ENCODE peak calls at places on chromosomes 16 and 17, in four cellular contexts. K is A549, V is pancreas, H is IMR-90. N is an unnamed sample. For H3K4me1, the result is how much of the 10 kb centered on the place peaks cover.

GRCh38 chr17:18008496-18009268 is 30.3 kb downstream of the ATPAF2 start:
- DNase-seq in K (no peak), V (no peak), H (peak), N (no peak)

GRCh38 chr17:22300731-22301352 is 608.5 kb downstream of the KCNJ18 start:
- DNase-seq in K (no peak), V (no peak), H (no peak), N (no peak)

GRCh38 chr17:44786551-44787081 is 27.8 kb downstream of the ADAM11 start:
- DNase-seq in K (no peak), V (no peak), H (no peak), N (no peak)

GRCh38 chr17:42131971-42132370 is 9.4 kb downstream of the HSPB9 start:
- DNase-seq in K (no peak), V (no peak), H (peak), N (no peak)

GRCh38 chr17:673200-673681 is 41.4 kb downstream of the VPS53 start:
- DNase-seq in K (no peak), V (no peak), H (peak), N (no peak)

GRCh38 chr16:66623755-66624154 is 19.3 kb downstream of the CMTM3 start:
- DNase-seq in K (no peak), V (no peak), H (no peak), N (no peak)

GRCh38 chr17:45257115-45257514 is 4.8 kb downstream of the SPATA32 start:
- DNase-seq in K (no peak), V (no peak), H (no peak), N (no peak)

GRCh38 chr17:48052956-48053757 is 5.0 kb downstream of the NFE2L1 start:
- DNase-seq in K (no peak), V (no peak), H (peak), N (peak)

GRCh38 chr17:81420769-81421462 is 25.7 kb downstream of the BAHCC1 start:
- DNase-seq in K (no peak), V (peak), H (peak), N (peak)

GRCh38 chr17:57408064-57408811 is 151.9 kb downstream of the MSI2 start:
- DNase-seq in K (no peak), V (no peak), H (no peak), N (no peak)

GRCh38 chr17:65542595-65542994 is 18.9 kb downstream of the AXIN2 start:
- DNase-seq in K (peak), V (no peak), H (no peak), N (no peak)

GRCh38 chr17:48619821-48620496 is 4.9 kb upstream of the HOXB8 start:
- DNase-seq in K (no peak), V (no peak), H (no peak), N (no peak)

GRCh38 chr16:67104061-67104460 is 5.7 kb upstream of the PHAF1 start:
- DNase-seq in K (peak), V (no peak), H (peak), N (no peak)

GRCh38 chr16:82070656-82071369 is 35.8 kb downstream of the HSD17B2 start:
- DNase-seq in K (peak), V (no peak), H (peak), N (no peak)

GRCh38 chr16:82072313-82072712 is 37.3 kb downstream of the HSD17B2 start:
- DNase-seq in K (no peak), V (no peak), H (no peak), N (no peak)

GRCh38 chr16:82078125-82078524 is 43.1 kb downstream of the HSD17B2 start:
- DNase-seq in K (no peak), V (no peak), H (no peak), N (no peak)

GRCh38 chr16:82071421-82071820 is 36.4 kb downstream of the HSD17B2 start:
- DNase-seq in K (no peak), V (no peak), H (no peak), N (no peak)

GRCh38 chr16:82074019-82074558 is 39.0 kb downstream of the HSD17B2 start:
- DNase-seq in K (no peak), V (no peak), H (no peak), N (no peak)
- TF ChIP-seq CTCF in K (no peak), V (no peak), H (no peak), N (no peak)

GRCh38 chr16:27267037-27267677 is 1.4 kb downstream of the NSMCE1 start:
- DNase-seq in K (no peak), V (no peak), H (no peak), N (no peak)
- H3K4me1 ChIP-seq in K (under half), V (under half), H (under half), N (under half)

DNA sequence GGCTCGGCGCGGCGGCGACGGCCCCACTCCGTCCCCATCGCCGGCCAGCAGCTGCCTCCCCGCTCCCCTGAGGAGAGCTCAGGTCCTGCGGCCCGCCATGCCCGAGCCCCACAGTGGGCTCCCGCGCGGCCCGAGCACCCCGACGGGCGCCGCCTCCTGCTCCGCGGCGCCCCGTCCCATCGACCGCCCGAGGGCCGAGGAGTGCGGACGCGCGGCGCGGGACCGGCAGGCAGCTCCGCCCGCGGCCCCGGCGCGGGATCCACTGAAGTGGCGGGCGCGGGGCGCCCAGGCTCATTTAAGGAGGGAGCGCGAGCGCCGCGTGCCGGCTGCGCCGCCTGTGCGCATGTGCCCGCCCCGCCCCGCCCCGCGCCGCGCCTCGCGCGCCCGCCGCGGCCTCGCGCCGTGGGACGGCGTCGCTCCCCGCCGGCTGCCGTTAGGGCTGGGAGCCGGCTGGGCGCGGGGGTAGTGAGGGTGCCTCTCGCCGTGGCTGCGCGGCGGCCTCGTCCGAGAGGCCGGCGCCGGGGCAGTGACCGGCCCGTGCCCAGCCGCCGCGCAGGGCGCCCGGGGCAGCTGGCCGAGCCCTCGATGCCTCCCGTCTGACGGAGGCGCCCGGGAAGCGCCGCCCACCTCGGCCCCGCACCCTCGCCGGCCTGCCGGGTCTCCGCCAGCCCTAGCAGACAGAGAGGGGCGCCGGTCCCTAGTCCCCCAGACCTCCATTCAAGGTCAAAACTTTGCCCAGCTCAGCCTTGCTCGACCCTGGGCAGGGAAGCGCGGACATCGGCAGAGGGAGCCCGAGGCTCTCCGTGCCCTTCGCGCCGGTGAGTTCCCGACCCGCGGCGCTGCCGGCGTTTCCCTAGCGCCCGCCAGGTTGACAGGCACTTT is at the start of gene NETO2:
- DNase-seq in K (peak), V (peak), H (peak), N (no peak)
- TF ChIP-seq CTCF in K (peak), V (peak), H (peak), N (peak)

GRCh38 chr16:49462989-49463371 is 89.4 kb downstream of the C16orf78 start:
- DNase-seq in K (no peak), V (no peak), H (no peak), N (no peak)

GRCh38 chr16:49459953-49460735 is 86.5 kb downstream of the C16orf78 start:
- DNase-seq in K (no peak), V (no peak), H (no peak), N (no peak)

GRCh38 chr16:49462356-49462988 is 88.9 kb downstream of the C16orf78 start:
- DNase-seq in K (no peak), V (no peak), H (no peak), N (no peak)

GRCh38 chr16:49460786-49461470 is 87.3 kb downstream of the C16orf78 start:
- DNase-seq in K (no peak), V (no peak), H (no peak), N (no peak)

GRCh38 chr16:49461517-49461951 is 87.9 kb downstream of the C16orf78 start:
- DNase-seq in K (no peak), V (no peak), H (no peak), N (no peak)
- H3K4me1 ChIP-seq in K (under half), V (under half), H (under half), N (under half)

DNA sequence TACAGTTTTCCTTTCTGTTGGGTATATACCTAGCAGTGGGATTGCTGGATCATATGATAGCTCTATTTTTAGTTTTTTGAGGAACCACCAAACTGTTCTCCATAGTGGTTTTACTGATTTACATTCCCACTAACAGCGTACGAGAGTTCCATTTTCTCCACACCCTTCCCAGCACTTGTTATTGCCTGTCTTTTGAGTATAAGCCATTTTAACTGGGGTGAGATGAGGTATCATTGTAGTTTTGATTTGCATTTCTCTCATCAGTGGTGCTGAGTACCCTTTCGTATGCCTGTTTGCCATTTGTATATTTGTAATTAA is 893 bp upstream of the EVI2B start:
- DNase-seq in K (no peak), V (no peak), H (no peak), N (no peak)
- TF ChIP-seq CTCF in K (no peak), V (no peak), H (no peak), N (no peak)